ENCODE peak calls at places on chromosomes 13 and 19, in nine cellular contexts. S is T47D; V is T-helper 1 cell; T is iPS-NIHi11; H is stimulated activated CD8-positive, alpha-beta memory T cell treated with anti-CD3 and anti-CD28 coated beads, Interleukin-15, amount 100 ng/mL, for 24 hours; Q is mucosa of gallbladder; L is activated T-helper 1 cell treated with anti-CD3 and anti-CD28 coated beads, Interleukin-2, amount 50 U/mL, for 16 hours; A is mesenchymal stem cell; Y is EL. O is an unnamed sample.

GRCh38 chr19:3298853-3299449 is 67.4 kb upstream of the NFIC start:
- DNase-seq in S (no peak), V (no peak), T (no peak), H (no peak), Q (no peak), L (no peak), A (no peak), Y (no peak), O (no peak)

GRCh38 chr13:114110091-114110829 is 22.2 kb downstream of the RASA3 start:
- DNase-seq in S (no peak), V (peak), T (peak), H (no peak), Q (no peak), L (peak), A (peak), Y (peak), O (peak)

GRCh38 chr19:860481-861098 is 1.1 kb downstream of the CFD start:
- DNase-seq in S (peak), V (peak), T (peak), H (no peak), Q (peak), L (peak), A (peak), Y (peak), O (peak)

GRCh38 chr19:40219721-40220276 is 1.6 kb upstream of the TTC9B start:
- DNase-seq in S (peak), V (no peak), T (no peak), H (no peak), Q (peak), L (no peak), A (peak), Y (peak), O (no peak)

GRCh38 chr13:49444517-49445395 is 682 bp downstream of the SETDB2 start:
- DNase-seq in S (peak), V (no peak), T (peak), H (no peak), Q (peak), L (no peak), A (peak), Y (peak), O (no peak)

GRCh38 chr13:25761041-25761440 is 290.8 kb downstream of the SHISA2 start:
- DNase-seq in S (no peak), V (no peak), T (no peak), H (no peak), Q (no peak), L (no peak), A (no peak), Y (no peak), O (no peak)

GRCh38 chr13:52447354-52447753 is 3.1 kb downstream of the VPS36 start:
- DNase-seq in S (peak), V (no peak), T (no peak), H (no peak), Q (no peak), L (no peak), A (no peak), Y (no peak), O (no peak)

GRCh38 chr19:1390594-1391423 is 7.1 kb downstream of the NDUFS7 start:
- DNase-seq in S (no peak), V (no peak), T (no peak), H (no peak), Q (no peak), L (no peak), A (no peak), Y (no peak), O (no peak)

GRCh38 chr13:48842316-48842715 is 133.4 kb upstream of the FNDC3A start:
- DNase-seq in S (no peak), V (no peak), T (no peak), H (no peak), Q (no peak), L (no peak), A (no peak), Y (no peak), O (no peak)

GRCh38 chr13:40063743-40064142 is 408.3 kb downstream of the COG6 start:
- DNase-seq in S (no peak), V (no peak), T (no peak), H (no peak), Q (peak), L (no peak), A (no peak), Y (no peak), O (no peak)

GRCh38 chr13:52061587-52061986 is 37.1 kb downstream of the UTP14C start:
- DNase-seq in S (no peak), V (no peak), T (no peak), H (no peak), Q (no peak), L (no peak), A (no peak), Y (no peak), O (no peak)

GRCh38 chr19:5612891-5613290 is 9.7 kb downstream of the SAFB2 start:
- DNase-seq in S (no peak), V (no peak), T (no peak), H (no peak), Q (no peak), L (no peak), A (no peak), Y (no peak), O (no peak)

GRCh38 chr13:26477681-26478080 is 79.8 kb upstream of the WASF3 start:
- DNase-seq in S (no peak), V (no peak), T (no peak), H (no peak), Q (no peak), L (no peak), A (no peak), Y (no peak), O (no peak)

GRCh38 chr13:75151081-75151643 is 330.8 kb downstream of the TBC1D4 start:
- DNase-seq in S (no peak), V (no peak), T (no peak), H (no peak), Q (no peak), L (no peak), A (peak), Y (peak), O (no peak)

GRCh38 chr19:31312004-31312403 is 37.2 kb downstream of the TSHZ3 start:
- DNase-seq in S (no peak), V (no peak), T (no peak), H (no peak), Q (peak), L (no peak), A (peak), Y (peak), O (no peak)

O was measured in activated T-helper 9 cell treated with anti-CD3 and anti-CD28 coated beads, Interleukin-2, amount 50 U/mL, for 16 hours.